ENCODE peak calls at places on chromosomes 13 and 19, in eight cellular contexts. One of them, this sample, is unnamed.

GRCh38 chr19:49988433-49988832 is 27.5 kb upstream of the SIGLEC11 start:
- DNase-seq in ovary: no peak
- DNase-seq in HCT116: no peak
- DNase-seq in transverse colon: no peak
- DNase-seq in body of pancreas: no peak
- DNase-seq in A549: no peak
- DNase-seq in suprapubic skin: no peak
- DNase-seq in NB4: no peak
- DNase-seq in this sample: no peak

GRCh38 chr19:56144396-56144795 is 3.3 kb downstream of the ZNF444 start:
- DNase-seq in suprapubic skin: no peak
- DNase-seq in body of pancreas: peak; percentile 56
- DNase-seq in NB4: peak; percentile 7
- DNase-seq in ovary: no peak
- DNase-seq in A549: no peak
- DNase-seq in HCT116: no peak
- DNase-seq in transverse colon: no peak
- DNase-seq in this sample: no peak

GRCh38 chr13:95176611-95177259 is 124.5 kb downstream of the ABCC4 start:
- DNase-seq in suprapubic skin: no peak
- DNase-seq in NB4: peak; percentile 9
- DNase-seq in ovary: no peak
- DNase-seq in body of pancreas: no peak
- DNase-seq in HCT116: no peak
- DNase-seq in A549: no peak
- DNase-seq in transverse colon: no peak
- DNase-seq in this sample: no peak

GRCh38 chr19:47430041-47430802 is 10.9 kb upstream of the MEIS3 start:
- DNase-seq in transverse colon: peak; percentile 64
- DNase-seq in NB4: peak; percentile 78
- DNase-seq in HCT116: no peak
- DNase-seq in A549: no peak
- DNase-seq in suprapubic skin: no peak
- DNase-seq in ovary: no peak
- DNase-seq in body of pancreas: peak; percentile 54
- DNase-seq in this sample: no peak

GRCh38 chr13:98293103-98293502 is 116.0 kb upstream of the RNF113B start:
- DNase-seq in suprapubic skin: no peak
- DNase-seq in HCT116: no peak
- DNase-seq in body of pancreas: peak; percentile 81
- DNase-seq in ovary: no peak
- DNase-seq in transverse colon: no peak
- DNase-seq in NB4: no peak
- DNase-seq in A549: no peak
- DNase-seq in this sample: no peak

GRCh38 chr19:23309926-23310325 is 59.7 kb upstream of the ZNF724 start:
- DNase-seq in suprapubic skin: no peak
- DNase-seq in transverse colon: no peak
- DNase-seq in body of pancreas: no peak
- DNase-seq in A549: no peak
- DNase-seq in NB4: no peak
- DNase-seq in ovary: no peak
- DNase-seq in HCT116: no peak
- DNase-seq in this sample: no peak

GRCh38 chr19:47587295-47587694 is 14.3 kb upstream of the ZNF541 start:
- DNase-seq in transverse colon: no peak
- DNase-seq in A549: no peak
- DNase-seq in body of pancreas: no peak
- DNase-seq in suprapubic skin: no peak
- DNase-seq in NB4: no peak
- DNase-seq in ovary: no peak
- DNase-seq in HCT116: no peak
- DNase-seq in this sample: no peak

GRCh38 chr13:37295573-37295972 is 190.1 kb upstream of the CSNK1A1L start:
- DNase-seq in NB4: no peak
- DNase-seq in ovary: no peak
- DNase-seq in transverse colon: no peak
- DNase-seq in HCT116: no peak
- DNase-seq in body of pancreas: no peak
- DNase-seq in suprapubic skin: no peak
- DNase-seq in A549: no peak
- DNase-seq in this sample: no peak

GRCh38 chr13:113886561-113887112 is 22.8 kb upstream of the GAS6 start:
- DNase-seq in suprapubic skin: no peak
- DNase-seq in A549: no peak
- DNase-seq in body of pancreas: no peak
- DNase-seq in HCT116: no peak
- DNase-seq in ovary: no peak
- DNase-seq in transverse colon: no peak
- DNase-seq in NB4: no peak
- DNase-seq in this sample: no peak

GRCh38 chr13:92355213-92355612 is 871.4 kb upstream of the GPC6 start:
- DNase-seq in A549: no peak
- DNase-seq in HCT116: no peak
- DNase-seq in body of pancreas: peak; percentile 11
- DNase-seq in transverse colon: peak; percentile 25
- DNase-seq in NB4: peak; percentile 31
- DNase-seq in suprapubic skin: no peak
- DNase-seq in ovary: peak; percentile 25
- DNase-seq in this sample: no peak

GRCh38 chr19:524062-524674 is 7.4 kb upstream of the CDC34 start:
- DNase-seq in A549: no peak
- DNase-seq in suprapubic skin: no peak
- DNase-seq in transverse colon: no peak
- DNase-seq in HCT116: no peak
- DNase-seq in NB4: peak; percentile 59
- DNase-seq in body of pancreas: no peak
- DNase-seq in ovary: no peak
- DNase-seq in this sample: no peak

GRCh38 chr19:32652893-32653625 is 21.9 kb downstream of the ANKRD27 start:
- DNase-seq in ovary: peak; percentile 69
- DNase-seq in A549: no peak
- DNase-seq in body of pancreas: peak; percentile 90
- DNase-seq in suprapubic skin: no peak
- DNase-seq in transverse colon: peak; percentile 66
- DNase-seq in NB4: no peak
- DNase-seq in HCT116: no peak
- DNase-seq in this sample: no peak

GRCh38 chr13:45011198-45011597 is 21.9 kb downstream of the GPALPP1 start:
- DNase-seq in ovary: no peak
- DNase-seq in NB4: no peak
- DNase-seq in HCT116: no peak
- DNase-seq in body of pancreas: no peak
- DNase-seq in transverse colon: no peak
- DNase-seq in A549: no peak
- DNase-seq in suprapubic skin: no peak
- DNase-seq in this sample: no peak

GRCh38 chr19:15642807-15643206 is 2.1 kb downstream of the CYP4F3 start:
- DNase-seq in transverse colon: no peak
- DNase-seq in suprapubic skin: no peak
- DNase-seq in ovary: no peak
- DNase-seq in HCT116: no peak
- DNase-seq in A549: no peak
- DNase-seq in NB4: no peak
- DNase-seq in body of pancreas: no peak
- DNase-seq in this sample: no peak

GRCh38 chr19:13978306-13978705 is 26.0 kb downstream of the DCAF15 start:
- DNase-seq in ovary: peak; percentile 88
- DNase-seq in A549: no peak
- DNase-seq in HCT116: no peak
- DNase-seq in transverse colon: peak; percentile 81
- DNase-seq in NB4: no peak
- DNase-seq in suprapubic skin: peak; percentile 88
- DNase-seq in body of pancreas: peak; percentile 59
- DNase-seq in this sample: no peak

GRCh38 chr13:99357149-99357596 is 50.0 kb upstream of the GPR183 start:
- DNase-seq in suprapubic skin: no peak
- DNase-seq in body of pancreas: no peak
- DNase-seq in A549: no peak
- DNase-seq in ovary: no peak
- DNase-seq in NB4: no peak
- DNase-seq in transverse colon: no peak
- DNase-seq in HCT116: no peak
- DNase-seq in this sample: no peak

GRCh38 chr19:50252111-50252886 is 48.9 kb downstream of the MYH14 start:
- DNase-seq in NB4: peak; percentile 33
- DNase-seq in A549: no peak
- DNase-seq in transverse colon: peak; percentile 26
- DNase-seq in suprapubic skin: no peak
- DNase-seq in ovary: no peak
- DNase-seq in body of pancreas: no peak
- DNase-seq in HCT116: no peak
- DNase-seq in this sample: no peak

GRCh38 chr13:30892966-30893365 is 13.1 kb upstream of the MEDAG start:
- DNase-seq in A549: peak; percentile 13
- DNase-seq in transverse colon: no peak
- DNase-seq in body of pancreas: no peak
- DNase-seq in HCT116: peak; percentile 77
- DNase-seq in suprapubic skin: peak; percentile 89
- DNase-seq in NB4: peak; percentile 30
- DNase-seq in ovary: peak; percentile 47
- DNase-seq in this sample: no peak

DNA sequence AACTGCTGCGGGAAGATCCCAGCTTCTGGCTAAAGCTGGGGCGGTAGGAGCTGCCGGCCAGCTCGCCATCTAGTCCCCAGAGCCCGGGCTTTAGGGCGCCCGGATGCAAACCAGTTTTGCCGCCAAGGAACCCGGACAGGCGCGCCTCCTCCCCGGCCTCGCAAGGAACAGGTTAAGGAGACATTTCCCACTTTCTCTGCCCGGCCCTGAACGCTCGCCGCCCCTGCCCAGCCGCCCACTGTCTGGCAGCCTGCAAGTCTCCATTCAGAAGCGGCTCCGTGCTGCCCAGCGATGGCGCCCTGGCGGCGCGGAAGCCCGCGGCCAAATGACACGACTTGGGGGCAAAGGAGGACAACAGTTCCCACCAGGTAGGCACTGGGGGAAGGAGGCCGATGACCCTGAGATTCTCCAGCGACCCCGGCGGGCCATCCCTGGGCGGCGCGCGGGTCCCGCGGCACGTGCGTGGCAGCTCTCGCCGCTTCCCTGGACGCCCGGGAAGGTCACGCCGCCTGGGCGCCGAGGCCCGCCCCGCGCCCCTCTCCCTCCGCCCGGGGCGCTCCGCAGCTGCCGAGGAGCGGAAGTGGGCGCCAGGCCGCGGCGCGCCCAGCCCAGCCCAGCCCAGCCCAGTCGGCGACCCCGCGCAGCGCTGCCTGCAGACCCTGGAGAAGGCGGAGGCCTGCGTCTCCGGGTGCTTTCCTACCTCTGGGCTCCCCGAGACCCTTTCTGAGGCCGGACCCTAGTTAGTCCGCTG is 42.2 kb upstream of the HNRNPA1L2 start:
- DNase-seq in ovary: peak; percentile 32
- DNase-seq in suprapubic skin: no peak
- DNase-seq in body of pancreas: peak; percentile 32
- DNase-seq in HCT116: no peak
- DNase-seq in NB4: peak; percentile 77
- DNase-seq in A549: no peak
- DNase-seq in transverse colon: peak; percentile 24
- DNase-seq in this sample: no peak
- TF ChIP-seq POLR2A in ovary: no peak
- TF ChIP-seq POLR2A in suprapubic skin: no peak
- TF ChIP-seq POLR2A in body of pancreas: no peak
- TF ChIP-seq POLR2A in HCT116: no peak
- TF ChIP-seq POLR2A in NB4: peak; percentile 84
- TF ChIP-seq POLR2A in A549: no peak
- TF ChIP-seq POLR2A in transverse colon: no peak
- TF ChIP-seq POLR2A in this sample: no peak

GRCh38 chr19:3409346-3410064 is 43.1 kb downstream of the NFIC start:
- DNase-seq in HCT116: no peak
- DNase-seq in suprapubic skin: peak; percentile 90
- DNase-seq in NB4: no peak
- DNase-seq in body of pancreas: peak; percentile 77
- DNase-seq in A549: no peak
- DNase-seq in transverse colon: peak; percentile 60
- DNase-seq in ovary: peak; percentile 63
- DNase-seq in this sample: no peak

GRCh38 chr19:3408996-3409345 is 42.6 kb downstream of the NFIC start:
- DNase-seq in transverse colon: no peak
- DNase-seq in A549: no peak
- DNase-seq in ovary: no peak
- DNase-seq in NB4: no peak
- DNase-seq in HCT116: no peak
- DNase-seq in suprapubic skin: no peak
- DNase-seq in body of pancreas: no peak
- DNase-seq in this sample: no peak

GRCh38 chr19:3413796-3414327 is 47.5 kb downstream of the NFIC start:
- DNase-seq in suprapubic skin: no peak
- DNase-seq in ovary: no peak
- DNase-seq in HCT116: no peak
- DNase-seq in transverse colon: no peak
- DNase-seq in NB4: no peak
- DNase-seq in body of pancreas: no peak
- DNase-seq in A549: no peak
- DNase-seq in this sample: no peak

GRCh38 chr19:3412066-3412465 is 45.7 kb downstream of the NFIC start:
- DNase-seq in HCT116: no peak
- DNase-seq in ovary: no peak
- DNase-seq in NB4: no peak
- DNase-seq in body of pancreas: no peak
- DNase-seq in A549: no peak
- DNase-seq in suprapubic skin: no peak
- DNase-seq in transverse colon: no peak
- DNase-seq in this sample: no peak

GRCh38 chr19:3411636-3412035 is 45.3 kb downstream of the NFIC start:
- DNase-seq in suprapubic skin: no peak
- DNase-seq in transverse colon: no peak
- DNase-seq in NB4: no peak
- DNase-seq in A549: no peak
- DNase-seq in body of pancreas: peak; percentile 69
- DNase-seq in HCT116: no peak
- DNase-seq in ovary: no peak
- DNase-seq in this sample: no peak
- TF ChIP-seq POLR2A in suprapubic skin: no peak
- TF ChIP-seq POLR2A in transverse colon: no peak
- TF ChIP-seq POLR2A in NB4: no peak
- TF ChIP-seq POLR2A in A549: no peak
- TF ChIP-seq POLR2A in body of pancreas: no peak
- TF ChIP-seq POLR2A in HCT116: no peak
- TF ChIP-seq POLR2A in ovary: no peak
- TF ChIP-seq POLR2A in this sample: no peak

GRCh38 chr19:17101686-17102628 is 26.4 kb downstream of the MYO9B start:
- DNase-seq in transverse colon: no peak
- DNase-seq in ovary: no peak
- DNase-seq in body of pancreas: no peak
- DNase-seq in HCT116: no peak
- DNase-seq in A549: no peak
- DNase-seq in NB4: no peak
- DNase-seq in suprapubic skin: no peak
- DNase-seq in this sample: no peak
- TF ChIP-seq POLR2A in transverse colon: no peak
- TF ChIP-seq POLR2A in ovary: no peak
- TF ChIP-seq POLR2A in body of pancreas: no peak
- TF ChIP-seq POLR2A in HCT116: no peak
- TF ChIP-seq POLR2A in A549: no peak
- TF ChIP-seq POLR2A in NB4: no peak
- TF ChIP-seq POLR2A in suprapubic skin: no peak
- TF ChIP-seq POLR2A in this sample: no peak

GRCh38 chr19:18397242-18398202 is at the start of gene LRRC25:
- DNase-seq in A549: no peak
- DNase-seq in NB4: peak; percentile 89
- DNase-seq in HCT116: no peak
- DNase-seq in body of pancreas: no peak
- DNase-seq in ovary: peak; percentile 47
- DNase-seq in suprapubic skin: no peak
- DNase-seq in transverse colon: no peak
- DNase-seq in this sample: no peak
- TF ChIP-seq POLR2A in A549: no peak
- TF ChIP-seq POLR2A in NB4: no peak
- TF ChIP-seq POLR2A in HCT116: no peak
- TF ChIP-seq POLR2A in body of pancreas: no peak
- TF ChIP-seq POLR2A in ovary: no peak
- TF ChIP-seq POLR2A in suprapubic skin: no peak
- TF ChIP-seq POLR2A in transverse colon: peak; percentile 46
- TF ChIP-seq POLR2A in this sample: no peak